ENCODE peak calls at places on chromosomes 16 and 17, in nine cellular contexts. T is activated T-helper 9 cell treated with anti-CD3 and anti-CD28 coated beads, Interleukin-2, amount 50 U/mL, for 16 hours; H is NCI-H1048; U is stimulated activated CD4-positive, alpha-beta T cell treated with anti-CD3 and anti-CD28 coated beads, Interleukin-1b, Interleukin-23, amount 100 ng/mL, for 1 hour; I is NCI-H1092 treated with DMSO at 0.1 percent for 48 hours; G is NCI-H1436; Q is sciatic nerve; K is esophagus muscularis mucosa; Y is GM04504. L is an unnamed sample.

GRCh38 chr16:88558457-88559442 is 11.5 kb upstream of the ZC3H18 start:
- DNase-seq in K (no peak), Y (no peak), G (peak), I (peak), U (no peak), Q (peak), T (no peak), H (no peak), L (no peak)

GRCh38 chr17:8887834-8888703 is 20.6 kb upstream of the PIK3R6 start:
- DNase-seq in H (no peak), U (no peak), I (no peak), Q (no peak), K (no peak), T (no peak), G (no peak), Y (no peak), L (no peak)

GRCh38 chr17:39099686-39100293 is 51.6 kb downstream of the PLXDC1 start:
- DNase-seq in U (no peak), G (no peak), Y (no peak), T (no peak), I (no peak), K (peak), Q (peak), H (no peak), L (no peak)

GRCh38 chr16:24731722-24732419 is 2.4 kb downstream of the TNRC6A start:
- DNase-seq in H (no peak), G (no peak), I (no peak), K (no peak), T (no peak), Q (no peak), U (no peak), Y (no peak), L (no peak)

GRCh38 chr17:55699178-55699865 is 23.3 kb downstream of the TMEM100 start:
- DNase-seq in Y (no peak), G (no peak), H (no peak), U (no peak), T (no peak), Q (no peak), I (peak), K (no peak), L (no peak)

GRCh38 chr17:67476787-67477335 is 99.8 kb downstream of the PITPNC1 start:
- DNase-seq in H (no peak), I (no peak), T (no peak), K (no peak), G (no peak), U (no peak), Y (no peak), Q (no peak), L (no peak)

GRCh38 chr17:36463916-36464764 is 22.3 kb upstream of the ZNHIT3 start:
- DNase-seq in I (no peak), Y (peak), U (no peak), G (peak), K (no peak), H (peak), T (no peak), Q (no peak), L (no peak)

GRCh38 chr16:88310796-88311605 is 71.8 kb upstream of the ZNF469 start:
- DNase-seq in I (no peak), G (no peak), K (no peak), U (no peak), H (no peak), T (no peak), Y (no peak), Q (no peak), L (no peak)

GRCh38 chr17:63474174-63474913 is 2.5 kb upstream of the ACE start:
- DNase-seq in I (peak), Q (no peak), U (no peak), Y (no peak), T (no peak), H (no peak), G (no peak), K (no peak), L (no peak)

GRCh38 chr16:1691956-1692355 is 13.9 kb downstream of the JPT2 start:
- DNase-seq in K (no peak), T (no peak), U (no peak), H (no peak), G (no peak), I (no peak), Y (no peak), Q (no peak), L (no peak)

GRCh38 chr16:84718-85452 is 6.9 kb downstream of the MPG start:
- DNase-seq in Q (no peak), U (no peak), K (no peak), I (peak), H (no peak), G (no peak), T (peak), Y (peak), L (no peak)